ENCODE peak calls at places on chromosomes 12 and 14, in five cellular contexts. B is cardiac fibroblast, W is A549, U is cardiac muscle cell, N is endothelial cell of umbilical vein. Q is an unnamed sample.

GRCh38 chr14:64238049-64238448 is 56.1 kb downstream of the ESR2 start:
- DNase-seq in B (no peak), W (no peak), U (no peak), N (no peak), Q (no peak)

GRCh38 chr12:26281320-26281719 is 85.9 kb downstream of the SSPN start:
- DNase-seq in B (no peak), W (no peak), U (peak; percentile 77), N (no peak), Q (no peak)

GRCh38 chr14:69716483-69717187 is 50.3 kb upstream of the SRSF5 start:
- DNase-seq in B (peak; percentile 99), W (no peak), U (peak; percentile 96), N (peak; percentile 87), Q (no peak)

GRCh38 chr12:65499167-65499566 is 220.7 kb downstream of the MSRB3 start:
- DNase-seq in B (no peak), W (no peak), U (no peak), N (no peak), Q (no peak)

GRCh38 chr14:93303659-93304058 is 29.2 kb downstream of the BTBD7 start:
- DNase-seq in B (no peak), W (no peak), U (peak; percentile 58), N (no peak), Q (no peak)

GRCh38 chr14:105162374-105162979 is 6.1 kb downstream of the JAG2 start:
- DNase-seq in B (no peak), W (no peak), U (no peak), N (no peak), Q (no peak)

GRCh38 chr12:716506-716905 is 35.9 kb upstream of the WNK1 start:
- DNase-seq in B (peak; percentile 17), W (no peak), U (peak; percentile 78), N (peak; percentile 24), Q (no peak)

GRCh38 chr12:116604151-116604550 is 45.0 kb downstream of the MAP1LC3B2 start:
- DNase-seq in B (no peak), W (no peak), U (peak; percentile 56), N (no peak), Q (no peak)

GRCh38 chr12:113422929-113423669 is 919 bp downstream of the SDSL start:
- DNase-seq in B (no peak), W (no peak), U (no peak), N (no peak), Q (no peak)

GRCh38 chr12:123150273-123150803 is 552 bp downstream of the PITPNM2 start:
- DNase-seq in B (no peak), W (peak; percentile 50), U (no peak), N (no peak), Q (peak; percentile 19)

GRCh38 chr14:105847400-105847799 is 321.0 kb downstream of the TMEM121 start:
- DNase-seq in B (no peak), W (no peak), U (no peak), N (no peak), Q (no peak)

GRCh38 chr12:58919271-58920101 is 818 bp downstream of the LRIG3 start:
- DNase-seq in B (peak; percentile 66), W (peak; percentile 34), U (peak; percentile 40), N (peak; percentile 83), Q (no peak)

GRCh38 chr12:10497602-10498001 is 8.1 kb upstream of the EIF2S3B start:
- DNase-seq in B (peak; percentile 39), W (no peak), U (peak; percentile 13), N (no peak), Q (no peak)

GRCh38 chr12:58306266-58306995 is 365.1 kb downstream of the ATP23 start:
- DNase-seq in B (peak; percentile 56), W (no peak), U (peak; percentile 17), N (peak; percentile 59), Q (no peak)

GRCh38 chr14:97282210-97282609 is 485.0 kb downstream of the VRK1 start:
- DNase-seq in B (no peak), W (no peak), U (no peak), N (no peak), Q (no peak)

GRCh38 chr14:80554139-80554538 is 342.8 kb upstream of the DIO2 start:
- DNase-seq in B (no peak), W (no peak), U (no peak), N (no peak), Q (no peak)

GRCh38 chr12:131570596-131570995 is 140.3 kb upstream of the SFSWAP start:
- DNase-seq in B (no peak), W (no peak), U (no peak), N (no peak), Q (no peak)

GRCh38 chr12:87660987-87661769 is 368.0 kb downstream of the C12orf50 start:
- DNase-seq in B (no peak), W (no peak), U (no peak), N (no peak), Q (no peak)

GRCh38 chr14:56099081-56099797 is 19.0 kb upstream of the PELI2 start:
- DNase-seq in B (no peak), W (no peak), U (no peak), N (no peak), Q (no peak)

GRCh38 chr12:12776261-12776660 is 9.2 kb upstream of the APOLD1 start:
- DNase-seq in B (peak; percentile 51), W (no peak), U (peak; percentile 27), N (peak; percentile 95), Q (no peak)

GRCh38 chr12:97229036-97229435 is 233.6 kb upstream of the RMST start:
- DNase-seq in B (no peak), W (no peak), U (no peak), N (peak; percentile 1), Q (no peak)

GRCh38 chr12:123163227-123163626 is 12.3 kb upstream of the PITPNM2 start:
- DNase-seq in B (no peak), W (no peak), U (no peak), N (no peak), Q (no peak)

GRCh38 chr14:74571901-74572828 is 39.9 kb downstream of the LTBP2 start:
- DNase-seq in B (peak; percentile 100), W (peak; percentile 74), U (peak; percentile 98), N (peak; percentile 88), Q (no peak)

GRCh38 chr12:106953352-106954260 is 2.1 kb upstream of the TMEM263 start:
- DNase-seq in B (no peak), W (no peak), U (no peak), N (peak; percentile 10), Q (no peak)

GRCh38 chr12:15698377-15698867 is 90.8 kb downstream of the EPS8 start:
- DNase-seq in B (no peak), W (no peak), U (peak; percentile 34), N (peak; percentile 55), Q (no peak)

GRCh38 chr12:62629413-62629812 is 162.8 kb downstream of the MON2 start:
- DNase-seq in B (no peak), W (no peak), U (no peak), N (no peak), Q (no peak)

GRCh38 chr14:35576260-35576659 is 42.3 kb downstream of the INSM2 start:
- DNase-seq in B (peak; percentile 41), W (no peak), U (peak; percentile 40), N (peak; percentile 9), Q (no peak)

GRCh38 chr12:121799175-121799841 is 4.5 kb upstream of the SETD1B start:
- DNase-seq in B (peak; percentile 82), W (peak; percentile 76), U (peak; percentile 78), N (peak; percentile 51), Q (no peak)

GRCh38 chr12:25056486-25057130 is 107.7 kb upstream of the BCAT1 start:
- DNase-seq in B (peak; percentile 33), W (no peak), U (no peak), N (no peak), Q (no peak)

GRCh38 chr14:28294834-28295440 is 471.6 kb upstream of the FOXG1 start:
- DNase-seq in B (peak; percentile 78), W (no peak), U (peak; percentile 80), N (peak; percentile 33), Q (no peak)

GRCh38 chr12:65566776-65567175 is 257.5 kb upstream of the HMGA2 start:
- DNase-seq in B (peak; percentile 49), W (no peak), U (peak; percentile 9), N (no peak), Q (no peak)

GRCh38 chr12:2289525-2289924 is 236.7 kb downstream of the CACNA1C start:
- DNase-seq in B (no peak), W (no peak), U (no peak), N (no peak), Q (no peak)

GRCh38 chr12:61629702-61630101 is 630.5 kb upstream of the USP15 start:
- DNase-seq in B (no peak), W (no peak), U (no peak), N (no peak), Q (no peak)

GRCh38 chr12:77946541-77947021 is 115.9 kb downstream of the NAV3 start:
- DNase-seq in B (peak; percentile 37), W (no peak), U (peak; percentile 58), N (no peak), Q (no peak)
- TF ChIP-seq CTCF in B (no peak), W (no peak), U (no peak), N (no peak), Q (no peak)

GRCh38 chr14:21068521-21069387 is 1.4 kb upstream of the ARHGEF40 start:
- DNase-seq in B (peak; percentile 70), W (peak; percentile 73), U (peak; percentile 63), N (peak; percentile 52), Q (peak; percentile 51)

GRCh38 chr14:21069388-21070082 is 569 bp upstream of the ARHGEF40 start:
- DNase-seq in B (peak; percentile 28), W (peak; percentile 19), U (peak; percentile 71), N (no peak), Q (no peak)

GRCh38 chr14:21063479-21063878 is 5.9 kb downstream of the RNASE8 start:
- DNase-seq in B (peak; percentile 83), W (no peak), U (peak; percentile 93), N (no peak), Q (no peak)

GRCh38 chr14:21070083-21070609 is at the start of gene ARHGEF40:
- DNase-seq in B (peak; percentile 34), W (peak; percentile 40), U (peak; percentile 66), N (peak; percentile 8), Q (peak; percentile 36)

DNA sequence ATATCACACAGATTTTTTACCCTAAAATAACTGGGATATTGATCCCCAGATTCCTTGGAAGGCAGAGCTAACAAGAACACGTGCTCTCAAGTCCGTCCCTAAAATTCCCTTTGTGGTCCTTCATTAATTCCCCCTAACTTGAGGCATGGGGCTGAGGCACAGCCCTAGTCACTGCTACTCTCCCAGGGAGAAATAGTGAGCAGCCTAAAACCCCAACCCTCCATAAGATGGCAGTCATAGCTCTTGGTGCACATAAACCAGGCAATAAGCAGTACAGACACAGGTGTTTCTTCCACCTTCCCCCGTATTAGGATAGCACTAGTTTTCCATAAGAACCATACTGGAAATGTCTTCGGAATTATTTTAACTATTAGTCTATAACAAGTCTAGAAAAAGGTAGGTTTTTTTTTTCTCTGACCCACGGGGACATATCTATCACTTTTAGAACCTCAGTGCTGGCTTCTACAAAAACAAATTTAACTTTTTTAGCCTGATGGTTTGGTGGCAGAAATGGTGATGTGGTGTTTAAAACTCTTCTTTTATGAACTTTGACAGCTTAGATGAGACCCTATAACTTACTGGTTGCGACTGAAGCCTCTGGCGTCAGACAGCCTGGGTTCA is 3.1 kb upstream of the ARHGEF40 start:
- DNase-seq in B (peak; percentile 25), W (peak; percentile 41), U (no peak), N (no peak), Q (no peak)
- TF ChIP-seq CTCF in B (peak; percentile 23), W (peak; percentile 48), U (peak; percentile 27), N (no peak), Q (no peak)

GRCh38 chr12:46373303-46374182 is 970 bp upstream of the SLC38A2 start:
- DNase-seq in B (peak; percentile 62), W (peak; percentile 68), U (peak; percentile 68), N (peak; percentile 80), Q (peak; percentile 51)
- TF ChIP-seq CTCF in B (peak; percentile 14), W (no peak), U (peak; percentile 24), N (no peak), Q (peak; percentile 31)

GRCh38 chr12:124680863-124681778 is 113.7 kb upstream of the NCOR2 start:
- DNase-seq in B (peak; percentile 98), W (peak; percentile 98), U (peak; percentile 70), N (peak; percentile 94), Q (no peak)
- TF ChIP-seq CTCF in B (peak; percentile 39), W (peak; percentile 44), U (peak; percentile 25), N (peak; percentile 28), Q (no peak)

Q was measured in progenitor cell of endocrine pancreas.